ENCODE peak calls at places on chromosomes 7 and 10, in ten cellular contexts. J, C, E, M, B, Z, I, X, T and L are unnamed samples.

GRCh38 chr10:69421611-69422308 is 5.0 kb upstream of the TACR2 start:
- DNase-seq in X (no peak), T (no peak), E (no peak), I (no peak), M (no peak), C (no peak), B (no peak), Z (no peak), J (peak), L (no peak)

GRCh38 chr7:16695621-16696237 is 49.7 kb downstream of the BZW2 start:
- DNase-seq in C (no peak), M (no peak), X (peak), Z (peak), J (peak), I (no peak), E (peak), T (peak), B (peak), L (no peak)

GRCh38 chr10:5461914-5462840 is 37.2 kb downstream of the CALML5 start:
- DNase-seq in E (no peak), M (no peak), J (no peak), I (no peak), B (no peak), T (no peak), X (peak), Z (no peak), C (no peak), L (no peak)

GRCh38 chr10:112873541-112873940 is 76.5 kb upstream of the TCF7L2 start:
- DNase-seq in C (no peak), B (no peak), E (no peak), J (no peak), T (no peak), I (no peak), X (no peak), Z (no peak), M (no peak), L (no peak)

GRCh38 chr10:44776181-44776580 is 135.0 kb upstream of the TMEM72 start:
- DNase-seq in Z (no peak), I (no peak), M (no peak), B (no peak), C (no peak), E (no peak), T (no peak), X (no peak), J (no peak), L (no peak)

GRCh38 chr7:156019776-156020565 is 207.7 kb upstream of the SHH start:
- DNase-seq in C (no peak), E (no peak), X (no peak), M (no peak), T (no peak), Z (no peak), B (no peak), I (no peak), J (no peak), L (no peak)

GRCh38 chr10:95337761-95338160 is 47.0 kb upstream of the PDLIM1 start:
- DNase-seq in I (no peak), Z (no peak), E (no peak), T (no peak), M (no peak), C (no peak), J (no peak), X (no peak), B (no peak), L (no peak)

GRCh38 chr10:93081296-93081695 is 7.6 kb downstream of the CYP26A1 start:
- DNase-seq in T (no peak), X (no peak), J (no peak), C (no peak), B (no peak), M (no peak), Z (no peak), E (no peak), I (no peak), L (no peak)

GRCh38 chr10:84367256-84367655 is 38.9 kb downstream of the CCSER2 start:
- DNase-seq in C (no peak), M (no peak), Z (no peak), J (no peak), T (no peak), B (no peak), E (no peak), X (no peak), I (no peak), L (no peak)

GRCh38 chr7:19561121-19561805 is 147.6 kb downstream of the POLR1F start:
- DNase-seq in B (no peak), J (peak), M (no peak), E (no peak), T (no peak), C (no peak), Z (no peak), X (no peak), I (no peak), L (no peak)

GRCh38 chr7:130683026-130683425 is 3.3 kb downstream of the TSGA13 start:
- DNase-seq in Z (no peak), X (no peak), M (no peak), I (no peak), E (no peak), C (no peak), B (no peak), J (no peak), T (no peak), L (no peak)

DNA sequence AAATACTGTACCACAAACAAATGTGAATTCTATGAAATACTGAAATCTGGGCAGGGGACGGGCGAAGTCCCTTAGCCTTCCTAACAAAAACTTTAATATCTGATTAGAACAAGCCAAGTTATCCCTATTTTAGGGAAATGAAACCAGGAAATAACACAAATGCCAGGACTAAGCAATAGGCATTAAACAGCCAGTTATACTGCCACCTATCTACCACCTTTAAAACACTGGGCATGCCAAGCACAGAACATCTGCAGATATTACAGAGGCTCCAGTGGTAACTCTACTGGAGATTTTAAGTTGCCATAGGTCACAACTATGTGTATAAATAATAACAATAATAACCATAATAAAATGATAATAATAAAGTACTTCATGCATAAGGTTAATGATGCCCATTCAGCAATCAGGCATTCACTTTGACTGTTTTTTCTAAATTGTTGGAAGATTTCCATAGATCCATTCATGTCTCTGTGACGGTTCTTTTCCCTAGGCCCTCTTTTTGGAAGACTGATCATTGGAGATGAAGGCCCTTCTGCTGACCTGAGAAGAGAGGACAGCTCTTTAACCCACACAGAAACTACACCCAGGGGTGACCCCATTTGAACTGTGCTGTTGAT is 195.7 kb downstream of the CACNA2D1 start:
- DNase-seq in T (no peak), C (no peak), E (no peak), M (no peak), X (peak), Z (no peak), J (peak), B (peak), I (no peak), L (no peak)
- TF ChIP-seq CTCF in T (peak), C (peak), E (no peak), M (no peak), X (peak), Z (peak), J (peak), B (peak), I (peak), L (no peak)

GRCh38 chr10:133098426-133099124 is 10.9 kb downstream of the ADGRA1 start:
- DNase-seq in X (no peak), Z (no peak), E (no peak), C (no peak), B (no peak), I (no peak), T (no peak), J (no peak), M (peak), L (no peak)
- TF ChIP-seq CTCF in X (no peak), Z (no peak), E (peak), C (no peak), B (no peak), I (no peak), T (no peak), J (no peak), M (no peak), L (no peak)

DNA sequence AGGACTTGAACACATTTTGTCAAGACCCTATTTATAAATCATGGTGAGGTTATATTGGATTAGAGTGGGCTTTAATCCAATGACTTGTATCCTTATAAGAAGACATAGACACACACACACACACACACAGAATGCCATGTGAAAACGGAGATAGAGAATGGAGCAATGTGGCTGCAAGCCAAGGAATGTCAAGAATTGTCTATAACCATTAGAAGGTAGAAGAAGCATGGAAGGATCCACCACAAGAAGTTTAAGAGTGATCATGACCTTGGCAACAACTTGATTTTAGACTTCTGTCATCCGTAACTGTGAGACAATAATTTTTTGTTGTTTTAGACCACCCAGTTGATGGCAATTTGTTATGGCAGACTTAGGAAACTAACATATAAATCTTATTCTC is 514.2 kb downstream of the TFEC start:
- DNase-seq in C (no peak), T (no peak), J (no peak), E (no peak), B (no peak), I (no peak), M (no peak), X (no peak), Z (no peak), L (no peak)
- TF ChIP-seq CTCF in C (no peak), T (no peak), J (no peak), E (no peak), B (no peak), I (no peak), M (no peak), X (no peak), Z (no peak), L (no peak)

GRCh38 chr7:34759477-34760125 is 101.6 kb downstream of the NPSR1 start:
- DNase-seq in M (no peak), X (peak), T (peak), Z (no peak), C (peak), E (peak), J (peak), I (no peak), B (peak), L (no peak)
- TF ChIP-seq CTCF in M (peak), X (peak), T (peak), Z (peak), C (peak), E (peak), J (peak), I (peak), B (peak), L (peak)

GRCh38 chr10:132577350-132578005 is 39.9 kb downstream of the INPP5A start:
- DNase-seq in J (no peak), X (no peak), Z (peak), C (no peak), M (peak), B (peak), I (no peak), E (peak), T (no peak), L (no peak)
- TF ChIP-seq CTCF in J (no peak), X (no peak), Z (peak), C (no peak), M (no peak), B (no peak), I (peak), E (peak), T (no peak), L (no peak)

DNA sequence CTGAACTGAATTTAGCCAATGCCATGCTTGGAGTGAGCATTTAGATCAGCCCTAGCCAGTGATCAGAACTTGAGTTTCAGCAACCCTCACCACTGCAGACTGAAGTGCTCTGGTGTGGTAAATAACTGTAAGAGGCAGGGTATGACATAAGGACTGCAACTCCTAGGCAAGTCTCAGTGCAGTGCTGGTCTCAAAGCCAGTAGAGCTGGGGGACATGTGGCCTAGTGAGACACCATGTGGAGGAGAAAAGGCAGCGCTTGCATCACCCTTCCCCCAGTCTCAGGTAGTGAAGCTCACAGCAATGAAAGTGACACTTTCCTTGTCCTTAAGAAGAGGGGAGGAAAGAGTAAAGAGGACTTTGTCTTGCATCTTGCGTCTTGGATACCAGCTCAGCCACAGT is 386.8 kb upstream of the POT1 start:
- DNase-seq in M (no peak), J (peak), Z (peak), I (no peak), T (peak), E (peak), X (no peak), C (peak), B (peak), L (no peak)
- TF ChIP-seq CTCF in M (no peak), J (peak), Z (no peak), I (peak), T (no peak), E (peak), X (no peak), C (no peak), B (peak), L (no peak)